ENCODE peak calls at places on chromosome 20, in seven cellular contexts. One of them, this sample, is unnamed.

GRCh38 chr20:42701948-42702347 is 487.8 kb downstream of the PTPRT start:
- DNase-seq in EL: no peak
- DNase-seq in cardiac fibroblast: no peak
- DNase-seq in fibroblast of mammary gland: no peak
- DNase-seq in CD8-positive, alpha-beta memory T cell: no peak
- DNase-seq in SK-MEL-5: peak
- DNase-seq in activated CD8-positive, alpha-beta memory T cell treated with anti-CD3 and anti-CD28 coated beads, Interleukin-2, amount 50 U/mL, for 4 hours: no peak
- DNase-seq in this sample: no peak

GRCh38 chr20:63190828-63191227 is 25.1 kb downstream of the YTHDF1 start:
- DNase-seq in fibroblast of mammary gland: no peak
- DNase-seq in cardiac fibroblast: no peak
- DNase-seq in SK-MEL-5: no peak
- DNase-seq in CD8-positive, alpha-beta memory T cell: no peak
- DNase-seq in EL: no peak
- DNase-seq in activated CD8-positive, alpha-beta memory T cell treated with anti-CD3 and anti-CD28 coated beads, Interleukin-2, amount 50 U/mL, for 4 hours: no peak
- DNase-seq in this sample: no peak

GRCh38 chr20:63749597-63750508 is 10.3 kb downstream of the SLC2A4RG start:
- DNase-seq in cardiac fibroblast: no peak
- DNase-seq in EL: no peak
- DNase-seq in CD8-positive, alpha-beta memory T cell: no peak
- DNase-seq in activated CD8-positive, alpha-beta memory T cell treated with anti-CD3 and anti-CD28 coated beads, Interleukin-2, amount 50 U/mL, for 4 hours: no peak
- DNase-seq in fibroblast of mammary gland: no peak
- DNase-seq in SK-MEL-5: no peak
- DNase-seq in this sample: no peak

GRCh38 chr20:47672886-47673670 is 112.2 kb downstream of the SULF2 start:
- DNase-seq in SK-MEL-5: no peak
- DNase-seq in CD8-positive, alpha-beta memory T cell: no peak
- DNase-seq in cardiac fibroblast: no peak
- DNase-seq in activated CD8-positive, alpha-beta memory T cell treated with anti-CD3 and anti-CD28 coated beads, Interleukin-2, amount 50 U/mL, for 4 hours: no peak
- DNase-seq in fibroblast of mammary gland: no peak
- DNase-seq in EL: no peak
- DNase-seq in this sample: no peak

GRCh38 chr20:23629017-23629541 is 8.7 kb downstream of the CST3 start:
- DNase-seq in activated CD8-positive, alpha-beta memory T cell treated with anti-CD3 and anti-CD28 coated beads, Interleukin-2, amount 50 U/mL, for 4 hours: no peak
- DNase-seq in SK-MEL-5: no peak
- DNase-seq in EL: peak
- DNase-seq in CD8-positive, alpha-beta memory T cell: no peak
- DNase-seq in cardiac fibroblast: peak
- DNase-seq in fibroblast of mammary gland: peak
- DNase-seq in this sample: no peak

GRCh38 chr20:11807070-11807741 is 110.5 kb upstream of the BTBD3 start:
- DNase-seq in fibroblast of mammary gland: peak
- DNase-seq in cardiac fibroblast: peak
- DNase-seq in EL: peak
- DNase-seq in CD8-positive, alpha-beta memory T cell: no peak
- DNase-seq in SK-MEL-5: no peak
- DNase-seq in activated CD8-positive, alpha-beta memory T cell treated with anti-CD3 and anti-CD28 coated beads, Interleukin-2, amount 50 U/mL, for 4 hours: no peak
- DNase-seq in this sample: no peak

GRCh38 chr20:63456429-63457284 is 15.8 kb downstream of the KCNQ2 start:
- DNase-seq in fibroblast of mammary gland: no peak
- DNase-seq in activated CD8-positive, alpha-beta memory T cell treated with anti-CD3 and anti-CD28 coated beads, Interleukin-2, amount 50 U/mL, for 4 hours: no peak
- DNase-seq in SK-MEL-5: no peak
- DNase-seq in EL: no peak
- DNase-seq in cardiac fibroblast: peak
- DNase-seq in CD8-positive, alpha-beta memory T cell: no peak
- DNase-seq in this sample: no peak

GRCh38 chr20:54174452-54175175 is 828 bp upstream of the CYP24A1 start:
- DNase-seq in cardiac fibroblast: peak
- DNase-seq in fibroblast of mammary gland: no peak
- DNase-seq in EL: no peak
- DNase-seq in CD8-positive, alpha-beta memory T cell: no peak
- DNase-seq in SK-MEL-5: no peak
- DNase-seq in activated CD8-positive, alpha-beta memory T cell treated with anti-CD3 and anti-CD28 coated beads, Interleukin-2, amount 50 U/mL, for 4 hours: no peak
- DNase-seq in this sample: no peak

GRCh38 chr20:32681175-32682084 is 7.7 kb upstream of the C20orf203 start:
- DNase-seq in cardiac fibroblast: peak
- DNase-seq in fibroblast of mammary gland: no peak
- DNase-seq in activated CD8-positive, alpha-beta memory T cell treated with anti-CD3 and anti-CD28 coated beads, Interleukin-2, amount 50 U/mL, for 4 hours: no peak
- DNase-seq in SK-MEL-5: no peak
- DNase-seq in EL: peak
- DNase-seq in CD8-positive, alpha-beta memory T cell: no peak
- DNase-seq in this sample: no peak

GRCh38 chr20:41482647-41483552 is 116.3 kb upstream of the EMILIN3 start:
- DNase-seq in activated CD8-positive, alpha-beta memory T cell treated with anti-CD3 and anti-CD28 coated beads, Interleukin-2, amount 50 U/mL, for 4 hours: no peak
- DNase-seq in CD8-positive, alpha-beta memory T cell: no peak
- DNase-seq in SK-MEL-5: no peak
- DNase-seq in fibroblast of mammary gland: peak
- DNase-seq in cardiac fibroblast: peak
- DNase-seq in EL: peak
- DNase-seq in this sample: no peak

GRCh38 chr20:2305946-2306345 is 10.1 kb downstream of the TGM3 start:
- DNase-seq in SK-MEL-5: no peak
- DNase-seq in cardiac fibroblast: no peak
- DNase-seq in fibroblast of mammary gland: no peak
- DNase-seq in activated CD8-positive, alpha-beta memory T cell treated with anti-CD3 and anti-CD28 coated beads, Interleukin-2, amount 50 U/mL, for 4 hours: no peak
- DNase-seq in CD8-positive, alpha-beta memory T cell: no peak
- DNase-seq in EL: no peak
- DNase-seq in this sample: no peak

GRCh38 chr20:56483970-56484369 is 15.5 kb downstream of the RTF2 start:
- DNase-seq in EL: no peak
- DNase-seq in activated CD8-positive, alpha-beta memory T cell treated with anti-CD3 and anti-CD28 coated beads, Interleukin-2, amount 50 U/mL, for 4 hours: no peak
- DNase-seq in cardiac fibroblast: no peak
- DNase-seq in CD8-positive, alpha-beta memory T cell: no peak
- DNase-seq in fibroblast of mammary gland: no peak
- DNase-seq in SK-MEL-5: no peak
- DNase-seq in this sample: peak

GRCh38 chr20:46739441-46740213 is 30.2 kb downstream of the SLC2A10 start:
- DNase-seq in CD8-positive, alpha-beta memory T cell: no peak
- DNase-seq in cardiac fibroblast: no peak
- DNase-seq in SK-MEL-5: no peak
- DNase-seq in fibroblast of mammary gland: peak
- DNase-seq in EL: peak
- DNase-seq in activated CD8-positive, alpha-beta memory T cell treated with anti-CD3 and anti-CD28 coated beads, Interleukin-2, amount 50 U/mL, for 4 hours: no peak
- DNase-seq in this sample: no peak

GRCh38 chr20:59805266-59805665 is 128.2 kb downstream of the SYCP2 start:
- DNase-seq in activated CD8-positive, alpha-beta memory T cell treated with anti-CD3 and anti-CD28 coated beads, Interleukin-2, amount 50 U/mL, for 4 hours: no peak
- DNase-seq in SK-MEL-5: no peak
- DNase-seq in EL: no peak
- DNase-seq in fibroblast of mammary gland: no peak
- DNase-seq in cardiac fibroblast: no peak
- DNase-seq in CD8-positive, alpha-beta memory T cell: no peak
- DNase-seq in this sample: no peak

GRCh38 chr20:50579511-50579910 is 69.3 kb downstream of the PTPN1 start:
- DNase-seq in EL: no peak
- DNase-seq in fibroblast of mammary gland: no peak
- DNase-seq in cardiac fibroblast: no peak
- DNase-seq in CD8-positive, alpha-beta memory T cell: no peak
- DNase-seq in activated CD8-positive, alpha-beta memory T cell treated with anti-CD3 and anti-CD28 coated beads, Interleukin-2, amount 50 U/mL, for 4 hours: no peak
- DNase-seq in SK-MEL-5: no peak
- DNase-seq in this sample: no peak

GRCh38 chr20:46752639-46753235 is 43.3 kb downstream of the SLC2A10 start:
- DNase-seq in fibroblast of mammary gland: peak
- DNase-seq in EL: peak
- DNase-seq in cardiac fibroblast: peak
- DNase-seq in CD8-positive, alpha-beta memory T cell: no peak
- DNase-seq in activated CD8-positive, alpha-beta memory T cell treated with anti-CD3 and anti-CD28 coated beads, Interleukin-2, amount 50 U/mL, for 4 hours: peak
- DNase-seq in SK-MEL-5: peak
- DNase-seq in this sample: peak

GRCh38 chr20:44582321-44583025 is at the start of gene PKIG:
- DNase-seq in EL: peak
- DNase-seq in CD8-positive, alpha-beta memory T cell: no peak
- DNase-seq in fibroblast of mammary gland: peak
- DNase-seq in cardiac fibroblast: peak
- DNase-seq in SK-MEL-5: peak
- DNase-seq in activated CD8-positive, alpha-beta memory T cell treated with anti-CD3 and anti-CD28 coated beads, Interleukin-2, amount 50 U/mL, for 4 hours: no peak
- DNase-seq in this sample: no peak

GRCh38 chr20:4797275-4797674 is 75.6 kb downstream of the PRND start:
- DNase-seq in activated CD8-positive, alpha-beta memory T cell treated with anti-CD3 and anti-CD28 coated beads, Interleukin-2, amount 50 U/mL, for 4 hours: no peak
- DNase-seq in cardiac fibroblast: no peak
- DNase-seq in CD8-positive, alpha-beta memory T cell: no peak
- DNase-seq in SK-MEL-5: no peak
- DNase-seq in EL: peak
- DNase-seq in fibroblast of mammary gland: no peak
- DNase-seq in this sample: no peak

GRCh38 chr20:32479697-32480140 is 105.4 kb downstream of the NOL4L start:
- DNase-seq in activated CD8-positive, alpha-beta memory T cell treated with anti-CD3 and anti-CD28 coated beads, Interleukin-2, amount 50 U/mL, for 4 hours: no peak
- DNase-seq in fibroblast of mammary gland: no peak
- DNase-seq in CD8-positive, alpha-beta memory T cell: no peak
- DNase-seq in SK-MEL-5: no peak
- DNase-seq in cardiac fibroblast: no peak
- DNase-seq in EL: no peak
- DNase-seq in this sample: no peak

GRCh38 chr20:41395669-41396664 is 29.3 kb upstream of the EMILIN3 start:
- DNase-seq in SK-MEL-5: no peak
- DNase-seq in EL: no peak
- DNase-seq in CD8-positive, alpha-beta memory T cell: no peak
- DNase-seq in cardiac fibroblast: no peak
- DNase-seq in fibroblast of mammary gland: no peak
- DNase-seq in activated CD8-positive, alpha-beta memory T cell treated with anti-CD3 and anti-CD28 coated beads, Interleukin-2, amount 50 U/mL, for 4 hours: no peak
- DNase-seq in this sample: no peak

GRCh38 chr20:6976535-6976934 is 209.0 kb downstream of the BMP2 start:
- DNase-seq in activated CD8-positive, alpha-beta memory T cell treated with anti-CD3 and anti-CD28 coated beads, Interleukin-2, amount 50 U/mL, for 4 hours: no peak
- DNase-seq in CD8-positive, alpha-beta memory T cell: no peak
- DNase-seq in fibroblast of mammary gland: peak
- DNase-seq in cardiac fibroblast: no peak
- DNase-seq in SK-MEL-5: no peak
- DNase-seq in EL: no peak
- DNase-seq in this sample: no peak

GRCh38 chr20:35320396-35321126 is 28.3 kb upstream of the FAM83C start:
- DNase-seq in cardiac fibroblast: no peak
- DNase-seq in SK-MEL-5: no peak
- DNase-seq in activated CD8-positive, alpha-beta memory T cell treated with anti-CD3 and anti-CD28 coated beads, Interleukin-2, amount 50 U/mL, for 4 hours: no peak
- DNase-seq in CD8-positive, alpha-beta memory T cell: no peak
- DNase-seq in EL: peak
- DNase-seq in fibroblast of mammary gland: peak
- DNase-seq in this sample: no peak

GRCh38 chr20:64119301-64119680 is 11.9 kb upstream of the NPBWR2 start:
- DNase-seq in fibroblast of mammary gland: no peak
- DNase-seq in CD8-positive, alpha-beta memory T cell: no peak
- DNase-seq in SK-MEL-5: no peak
- DNase-seq in EL: no peak
- DNase-seq in cardiac fibroblast: no peak
- DNase-seq in activated CD8-positive, alpha-beta memory T cell treated with anti-CD3 and anti-CD28 coated beads, Interleukin-2, amount 50 U/mL, for 4 hours: no peak
- DNase-seq in this sample: no peak

GRCh38 chr20:38514947-38515346 is 42.3 kb downstream of the RALGAPB start:
- DNase-seq in cardiac fibroblast: no peak
- DNase-seq in activated CD8-positive, alpha-beta memory T cell treated with anti-CD3 and anti-CD28 coated beads, Interleukin-2, amount 50 U/mL, for 4 hours: no peak
- DNase-seq in SK-MEL-5: no peak
- DNase-seq in fibroblast of mammary gland: no peak
- DNase-seq in CD8-positive, alpha-beta memory T cell: no peak
- DNase-seq in EL: no peak
- DNase-seq in this sample: no peak

GRCh38 chr20:818001-818664 is 15.4 kb upstream of the FAM110A start:
- DNase-seq in EL: no peak
- DNase-seq in activated CD8-positive, alpha-beta memory T cell treated with anti-CD3 and anti-CD28 coated beads, Interleukin-2, amount 50 U/mL, for 4 hours: no peak
- DNase-seq in SK-MEL-5: no peak
- DNase-seq in fibroblast of mammary gland: peak
- DNase-seq in cardiac fibroblast: no peak
- DNase-seq in CD8-positive, alpha-beta memory T cell: no peak
- DNase-seq in this sample: no peak

GRCh38 chr20:41960166-41960565 is 342.0 kb upstream of the CHD6 start:
- DNase-seq in cardiac fibroblast: no peak
- DNase-seq in fibroblast of mammary gland: no peak
- DNase-seq in EL: no peak
- DNase-seq in activated CD8-positive, alpha-beta memory T cell treated with anti-CD3 and anti-CD28 coated beads, Interleukin-2, amount 50 U/mL, for 4 hours: no peak
- DNase-seq in CD8-positive, alpha-beta memory T cell: no peak
- DNase-seq in SK-MEL-5: no peak
- DNase-seq in this sample: no peak